ENCODE peak calls at places on chromosomes 16 and 17, in six cellular contexts. One of them, this sample, is unnamed.

GRCh38 chr16:49742428-49743205 is 113.3 kb downstream of the ZNF423 start:
- DNase-seq in tibial artery: no peak
- DNase-seq in activated naive CD8-positive, alpha-beta T cell treated with anti-CD3 and anti-CD28 coated beads for 36 hours: no peak
- DNase-seq in stimulated activated CD4-positive, alpha-beta T cell treated with anti-CD3 and anti-CD28 coated beads, TNF-alpha, amount 100 ng/mL, for 48 hours: no peak
- DNase-seq in AG20443: no peak
- DNase-seq in HCT116: no peak
- DNase-seq in this sample: no peak

GRCh38 chr16:69848635-69849545 is 86.8 kb downstream of the WWP2 start:
- DNase-seq in tibial artery: peak
- DNase-seq in activated naive CD8-positive, alpha-beta T cell treated with anti-CD3 and anti-CD28 coated beads for 36 hours: no peak
- DNase-seq in stimulated activated CD4-positive, alpha-beta T cell treated with anti-CD3 and anti-CD28 coated beads, TNF-alpha, amount 100 ng/mL, for 48 hours: no peak
- DNase-seq in AG20443: peak
- DNase-seq in HCT116: no peak
- DNase-seq in this sample: peak

GRCh38 chr17:74442670-74443515 is 11.0 kb downstream of the GPRC5C start:
- DNase-seq in tibial artery: peak
- DNase-seq in activated naive CD8-positive, alpha-beta T cell treated with anti-CD3 and anti-CD28 coated beads for 36 hours: peak
- DNase-seq in stimulated activated CD4-positive, alpha-beta T cell treated with anti-CD3 and anti-CD28 coated beads, TNF-alpha, amount 100 ng/mL, for 48 hours: no peak
- DNase-seq in AG20443: no peak
- DNase-seq in HCT116: peak
- DNase-seq in this sample: peak

GRCh38 chr16:69314534-69314933 is 3.4 kb downstream of the VPS4A start:
- DNase-seq in tibial artery: no peak
- DNase-seq in activated naive CD8-positive, alpha-beta T cell treated with anti-CD3 and anti-CD28 coated beads for 36 hours: no peak
- DNase-seq in stimulated activated CD4-positive, alpha-beta T cell treated with anti-CD3 and anti-CD28 coated beads, TNF-alpha, amount 100 ng/mL, for 48 hours: no peak
- DNase-seq in AG20443: no peak
- DNase-seq in HCT116: no peak
- DNase-seq in this sample: no peak

GRCh38 chr17:40648326-40648968 is 829 bp upstream of the SMARCE1 start:
- DNase-seq in tibial artery: peak
- DNase-seq in activated naive CD8-positive, alpha-beta T cell treated with anti-CD3 and anti-CD28 coated beads for 36 hours: no peak
- DNase-seq in stimulated activated CD4-positive, alpha-beta T cell treated with anti-CD3 and anti-CD28 coated beads, TNF-alpha, amount 100 ng/mL, for 48 hours: peak
- DNase-seq in AG20443: no peak
- DNase-seq in HCT116: no peak
- DNase-seq in this sample: no peak

GRCh38 chr17:66715745-66716156 is 119.2 kb upstream of the CACNG5 start:
- DNase-seq in tibial artery: no peak
- DNase-seq in activated naive CD8-positive, alpha-beta T cell treated with anti-CD3 and anti-CD28 coated beads for 36 hours: no peak
- DNase-seq in stimulated activated CD4-positive, alpha-beta T cell treated with anti-CD3 and anti-CD28 coated beads, TNF-alpha, amount 100 ng/mL, for 48 hours: no peak
- DNase-seq in AG20443: peak
- DNase-seq in HCT116: peak
- DNase-seq in this sample: peak

GRCh38 chr16:20901441-20902112 is 1.0 kb downstream of the LYRM1 start:
- DNase-seq in tibial artery: peak
- DNase-seq in activated naive CD8-positive, alpha-beta T cell treated with anti-CD3 and anti-CD28 coated beads for 36 hours: peak
- DNase-seq in stimulated activated CD4-positive, alpha-beta T cell treated with anti-CD3 and anti-CD28 coated beads, TNF-alpha, amount 100 ng/mL, for 48 hours: no peak
- DNase-seq in AG20443: peak
- DNase-seq in HCT116: no peak
- DNase-seq in this sample: peak

GRCh38 chr17:79930077-79930785 is 91.0 kb upstream of the CBX4 start:
- DNase-seq in tibial artery: no peak
- DNase-seq in activated naive CD8-positive, alpha-beta T cell treated with anti-CD3 and anti-CD28 coated beads for 36 hours: no peak
- DNase-seq in stimulated activated CD4-positive, alpha-beta T cell treated with anti-CD3 and anti-CD28 coated beads, TNF-alpha, amount 100 ng/mL, for 48 hours: no peak
- DNase-seq in AG20443: no peak
- DNase-seq in HCT116: no peak
- DNase-seq in this sample: no peak

GRCh38 chr17:65277576-65277975 is 140.4 kb downstream of the RGS9 start:
- DNase-seq in tibial artery: no peak
- DNase-seq in activated naive CD8-positive, alpha-beta T cell treated with anti-CD3 and anti-CD28 coated beads for 36 hours: no peak
- DNase-seq in stimulated activated CD4-positive, alpha-beta T cell treated with anti-CD3 and anti-CD28 coated beads, TNF-alpha, amount 100 ng/mL, for 48 hours: no peak
- DNase-seq in AG20443: peak
- DNase-seq in HCT116: no peak
- DNase-seq in this sample: no peak

GRCh38 chr17:55693244-55694216 is 29.1 kb downstream of the TMEM100 start:
- DNase-seq in tibial artery: no peak
- DNase-seq in activated naive CD8-positive, alpha-beta T cell treated with anti-CD3 and anti-CD28 coated beads for 36 hours: no peak
- DNase-seq in stimulated activated CD4-positive, alpha-beta T cell treated with anti-CD3 and anti-CD28 coated beads, TNF-alpha, amount 100 ng/mL, for 48 hours: no peak
- DNase-seq in AG20443: peak
- DNase-seq in HCT116: no peak
- DNase-seq in this sample: peak

GRCh38 chr16:80915079-80915450 is 91.6 kb downstream of the CMC2 start:
- DNase-seq in tibial artery: no peak
- DNase-seq in activated naive CD8-positive, alpha-beta T cell treated with anti-CD3 and anti-CD28 coated beads for 36 hours: no peak
- DNase-seq in stimulated activated CD4-positive, alpha-beta T cell treated with anti-CD3 and anti-CD28 coated beads, TNF-alpha, amount 100 ng/mL, for 48 hours: no peak
- DNase-seq in AG20443: no peak
- DNase-seq in HCT116: no peak
- DNase-seq in this sample: no peak

This sample was measured in dermis microvascular lymphatic vessel endothelial cell.